ENCODE peak calls at places on chromosomes 16 and 17, in six cellular contexts. T, D, M, O, P and G are unnamed samples.

GRCh38 chr17:83113792-83114191 is 34.4 kb downstream of the METRNL start:
- DNase-seq in T (no peak), D (no peak), M (no peak), O (no peak), P (no peak), G (no peak)

GRCh38 chr16:22098538-22099255 is 6.4 kb downstream of the VWA3A start:
- DNase-seq in T (peak; percentile 89), D (no peak), M (no peak), O (no peak), P (peak; percentile 80), G (peak; percentile 43)

GRCh38 chr16:49620158-49620867 is 235.6 kb downstream of the ZNF423 start:
- DNase-seq in T (peak; percentile 51), D (peak; percentile 72), M (peak; percentile 71), O (peak; percentile 31), P (peak; percentile 44), G (peak; percentile 88)

GRCh38 chr16:78748471-78748929 is 649.0 kb downstream of the WWOX start:
- DNase-seq in T (no peak), D (no peak), M (no peak), O (no peak), P (no peak), G (no peak)

GRCh38 chr16:75218256-75219076 is at the start of gene CTRB1:
- DNase-seq in T (no peak), D (no peak), M (no peak), O (no peak), P (no peak), G (no peak)

GRCh38 chr17:42484304-42484703 is 25.6 kb downstream of the ATP6V0A1 start:
- DNase-seq in T (peak; percentile 99), D (no peak), M (no peak), O (peak; percentile 41), P (no peak), G (no peak)

GRCh38 chr16:1048442-1049112 is 24.0 kb upstream of the SSTR5 start:
- DNase-seq in T (peak; percentile 14), D (peak; percentile 39), M (peak; percentile 79), O (peak; percentile 14), P (peak; percentile 69), G (no peak)

GRCh38 chr16:81861503-81861902 is 82.4 kb downstream of the PLCG2 start:
- DNase-seq in T (no peak), D (no peak), M (no peak), O (no peak), P (no peak), G (no peak)

GRCh38 chr17:28381141-28381825 is 9.8 kb downstream of the SARM1 start:
- DNase-seq in T (no peak), D (peak; percentile 44), M (no peak), O (peak; percentile 47), P (no peak), G (peak; percentile 65)

GRCh38 chr16:89695086-89695874 is 6.2 kb downstream of the SPATA2L start:
- DNase-seq in T (peak; percentile 64), D (no peak), M (no peak), O (no peak), P (no peak), G (no peak)

GRCh38 chr17:41480136-41480535 is 815 bp downstream of the KRT35 start:
- DNase-seq in T (no peak), D (no peak), M (no peak), O (no peak), P (no peak), G (no peak)

GRCh38 chr17:65278050-65278819 is 141.1 kb downstream of the RGS9 start:
- DNase-seq in T (peak; percentile 70), D (peak; percentile 63), M (no peak), O (peak; percentile 72), P (peak; percentile 87), G (peak; percentile 36)

GRCh38 chr16:929227-929669 is 41.5 kb downstream of the LMF1 start:
- DNase-seq in T (no peak), D (no peak), M (no peak), O (no peak), P (no peak), G (no peak)

GRCh38 chr16:68265078-68265925 is 976 bp downstream of the SLC7A6 start:
- DNase-seq in T (peak; percentile 100), D (peak; percentile 70), M (peak; percentile 59), O (peak; percentile 76), P (peak; percentile 84), G (peak; percentile 69)

GRCh38 chr17:6470146-6470718 is 26.0 kb downstream of the PIMREG start:
- DNase-seq in T (no peak), D (no peak), M (no peak), O (no peak), P (no peak), G (no peak)

GRCh38 chr17:28717578-28718316 is at the start of gene RAB34:
- DNase-seq in T (no peak), D (peak; percentile 47), M (peak; percentile 84), O (peak; percentile 56), P (peak; percentile 73), G (peak; percentile 17)

GRCh38 chr17:62827722-62828498 is 19.8 kb upstream of the MARCHF10 start:
- DNase-seq in T (no peak), D (no peak), M (no peak), O (no peak), P (no peak), G (no peak)

GRCh38 chr17:43769426-43769825 is 9.4 kb downstream of the DUSP3 start:
- DNase-seq in T (no peak), D (no peak), M (no peak), O (no peak), P (no peak), G (no peak)

GRCh38 chr17:35795007-35795870 is at the start of gene MMP28:
- DNase-seq in T (no peak), D (peak; percentile 64), M (peak; percentile 48), O (peak; percentile 84), P (peak; percentile 70), G (peak; percentile 43)
- TF ChIP-seq POLR2A in T (no peak), D (no peak), M (no peak), O (peak; percentile 85), P (peak; percentile 43), G (no peak)

GRCh38 chr16:87099001-87099740 is 218.0 kb downstream of the C16orf95 start:
- DNase-seq in T (no peak), D (no peak), M (no peak), O (no peak), P (no peak), G (no peak)

GRCh38 chr16:87098361-87098760 is 218.8 kb downstream of the C16orf95 start:
- DNase-seq in T (no peak), D (no peak), M (no peak), O (no peak), P (no peak), G (no peak)

GRCh38 chr16:87094246-87094865 is 222.8 kb downstream of the C16orf95 start:
- DNase-seq in T (no peak), D (no peak), M (no peak), O (no peak), P (no peak), G (no peak)

GRCh38 chr16:87093804-87094203 is 223.4 kb downstream of the C16orf95 start:
- DNase-seq in T (no peak), D (no peak), M (no peak), O (no peak), P (no peak), G (no peak)

DNA sequence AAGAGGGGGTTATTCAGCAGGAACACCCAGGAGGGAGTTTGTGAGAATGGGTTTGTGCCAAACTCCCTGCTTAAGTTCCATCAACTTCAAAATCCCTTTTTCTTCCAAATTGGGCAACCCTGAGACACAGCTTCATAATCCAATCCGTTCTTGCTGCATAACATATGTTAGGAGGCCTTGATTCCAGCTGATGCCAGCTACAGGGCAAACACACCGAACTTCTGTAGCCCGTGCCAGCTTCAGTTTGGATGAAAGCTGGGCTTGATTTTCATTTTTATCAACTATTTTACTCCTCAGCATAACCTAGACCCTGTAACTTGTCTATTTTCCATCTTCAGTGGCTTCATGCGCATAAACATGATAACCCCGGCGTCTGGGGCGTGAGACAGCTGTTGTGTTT is 220.4 kb downstream of the C16orf95 start:
- DNase-seq in T (no peak), D (no peak), M (no peak), O (no peak), P (no peak), G (no peak)
- TF ChIP-seq POLR2A in T (no peak), D (no peak), M (no peak), O (no peak), P (no peak), G (no peak)

GRCh38 chr16:14309001-14309886 is 238.1 kb downstream of the MRTFB start:
- DNase-seq in T (no peak), D (peak; percentile 42), M (no peak), O (no peak), P (no peak), G (peak; percentile 13)
- TF ChIP-seq POLR2A in T (no peak), D (no peak), M (no peak), O (no peak), P (no peak), G (no peak)

DNA sequence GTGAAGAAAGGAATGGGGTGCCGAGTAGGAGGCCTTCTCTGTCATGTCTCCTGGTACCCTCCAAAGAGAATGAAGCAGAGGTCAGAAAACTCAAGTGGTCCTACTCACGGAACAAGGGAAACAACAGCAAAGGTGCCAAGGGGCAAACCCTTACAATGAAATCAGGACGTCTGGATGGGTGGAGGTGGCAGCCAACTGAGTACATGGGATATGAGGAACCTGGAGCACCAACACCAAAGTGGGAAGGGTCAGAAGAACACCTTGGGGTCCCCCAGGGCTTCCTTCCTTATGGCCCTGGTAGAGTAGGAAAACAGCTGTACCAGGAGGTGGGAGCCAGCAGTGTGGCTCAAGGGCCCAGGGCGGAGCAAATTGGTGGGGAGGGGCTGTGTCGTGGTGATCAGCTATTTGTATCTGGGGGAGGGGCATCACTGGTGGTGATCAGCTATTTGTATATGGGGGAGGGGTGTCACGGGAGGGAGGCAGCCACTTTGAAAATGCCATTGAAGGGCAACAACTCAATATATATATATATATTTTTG is 643 bp downstream of the HIGD1B start:
- DNase-seq in T (no peak), D (no peak), M (no peak), O (no peak), P (no peak), G (no peak)
- TF ChIP-seq POLR2A in T (no peak), D (no peak), M (no peak), O (no peak), P (no peak), G (no peak)

GRCh38 chr17:5047446-5047845 is 12.2 kb upstream of the SLC52A1 start:
- DNase-seq in T (no peak), D (no peak), M (no peak), O (no peak), P (no peak), G (no peak)
- TF ChIP-seq POLR2A in T (no peak), D (no peak), M (no peak), O (no peak), P (no peak), G (no peak)

GRCh38 chr16:10920726-10921427 is 21.4 kb downstream of the DEXI start:
- DNase-seq in T (no peak), D (no peak), M (no peak), O (no peak), P (no peak), G (no peak)

GRCh38 chr16:10921536-10922327 is 20.5 kb downstream of the DEXI start:
- DNase-seq in T (no peak), D (no peak), M (no peak), O (no peak), P (no peak), G (no peak)

GRCh38 chr16:10919003-10919351 is 23.3 kb downstream of the DEXI start:
- DNase-seq in T (no peak), D (no peak), M (no peak), O (no peak), P (no peak), G (no peak)

GRCh38 chr16:10916534-10916933 is 25.7 kb downstream of the DEXI start:
- DNase-seq in T (no peak), D (no peak), M (no peak), O (no peak), P (no peak), G (no peak)

GRCh38 chr16:10918294-10919002 is 23.8 kb downstream of the DEXI start:
- DNase-seq in T (peak; percentile 94), D (peak; percentile 95), M (peak; percentile 94), O (peak; percentile 93), P (peak; percentile 82), G (peak; percentile 87)
- TF ChIP-seq POLR2A in T (no peak), D (no peak), M (no peak), O (no peak), P (no peak), G (no peak)